ENCODE peak calls at places on chromosomes 3 and 15, in four cellular contexts. W, U, C and H are unnamed samples.

GRCh38 chr3:36763850-36764703 is at the start of gene DCLK3:
- DNase-seq in W (peak), C (peak), U (peak), H (peak)

GRCh38 chr3:8421267-8421666 is 80.4 kb upstream of the LMCD1 start:
- DNase-seq in C (no peak), W (no peak), U (peak), H (no peak)

GRCh38 chr3:43353923-43354670 is 67.8 kb downstream of the SNRK start:
- DNase-seq in C (no peak), W (no peak), U (no peak), H (no peak)

GRCh38 chr15:66647358-66647757 is 54.7 kb upstream of the SMAD6 start:
- DNase-seq in W (peak), C (no peak), U (no peak), H (no peak)

GRCh38 chr15:62089616-62090015 is 22.8 kb downstream of the C2CD4A start:
- DNase-seq in W (no peak), U (no peak), C (no peak), H (no peak)

GRCh38 chr15:57835119-57835518 is 128.6 kb downstream of the POLR2M start:
- DNase-seq in U (no peak), W (no peak), C (no peak), H (no peak)

GRCh38 chr15:33963831-33964664 is 4.2 kb upstream of the CHRM5 start:
- DNase-seq in C (no peak), U (peak), W (no peak), H (no peak)

GRCh38 chr15:72063186-72063585 is 54.8 kb downstream of the MYO9A start:
- DNase-seq in U (peak), C (no peak), W (no peak), H (no peak)

GRCh38 chr3:129665024-129665768 is 58.7 kb upstream of the PLXND1 start:
- DNase-seq in C (no peak), U (peak), W (no peak), H (no peak)

GRCh38 chr3:123489400-123490004 is 40.6 kb upstream of the ADCY5 start:
- DNase-seq in U (peak), W (peak), C (peak), H (no peak)